ENCODE peak calls at places on chromosomes 3 and 15, in ten cellular contexts. Y, Q, M, V, B, O, F, A, Z and G are unnamed samples.

GRCh38 chr3:45968706-45969105 is 25.4 kb downstream of the CXCR6 start:
- DNase-seq in A (no peak), B (peak), M (no peak), F (no peak), V (no peak), Y (no peak), O (no peak), Q (peak), Z (peak), G (no peak)

GRCh38 chr15:80160570-80161156 is 7.9 kb downstream of the FAH start:
- DNase-seq in B (peak), A (no peak), V (no peak), O (peak), Z (peak), Y (no peak), Q (peak), F (peak), M (no peak), G (no peak)

GRCh38 chr15:94255540-94255939 is 24.2 kb downstream of the MCTP2 start:
- DNase-seq in Q (no peak), B (no peak), F (no peak), Y (no peak), V (no peak), A (no peak), M (no peak), O (no peak), Z (no peak), G (no peak)

GRCh38 chr15:40047413-40048154 is 8.6 kb upstream of the SRP14 start:
- DNase-seq in M (no peak), A (peak), V (no peak), B (peak), F (peak), Q (peak), Y (no peak), O (peak), Z (peak), G (peak)

GRCh38 chr3:53850895-53851294 is 4.5 kb downstream of the IL17RB start:
- DNase-seq in B (peak), Z (peak), O (no peak), A (no peak), M (no peak), V (no peak), Y (no peak), F (no peak), Q (peak), G (no peak)

GRCh38 chr15:36666228-36666627 is 86.8 kb downstream of the CDIN1 start:
- DNase-seq in Q (no peak), A (no peak), V (no peak), Y (no peak), M (no peak), Z (no peak), O (no peak), B (no peak), F (no peak), G (no peak)

GRCh38 chr3:46927718-46928073 is 48.8 kb downstream of the CCDC12 start:
- DNase-seq in O (no peak), Y (no peak), Z (no peak), A (no peak), Q (no peak), B (no peak), M (no peak), F (no peak), V (no peak), G (no peak)

GRCh38 chr3:159866201-159866746 is 122.4 kb upstream of the IL12A start:
- DNase-seq in M (no peak), F (no peak), B (peak), Q (peak), Z (no peak), O (no peak), A (no peak), V (no peak), Y (no peak), G (no peak)

GRCh38 chr3:117736851-117737250 is 1027.3 kb downstream of the TUSC7 start:
- DNase-seq in O (no peak), A (no peak), V (no peak), B (peak), Z (peak), Q (peak), M (no peak), Y (no peak), F (no peak), G (no peak)

GRCh38 chr3:156888576-156888975 is 62.4 kb downstream of the LEKR1 start:
- DNase-seq in Z (no peak), Y (no peak), Q (no peak), M (no peak), F (no peak), B (no peak), O (no peak), V (no peak), A (no peak), G (no peak)

GRCh38 chr15:80367661-80368060 is 36.5 kb upstream of the ARNT2 start:
- DNase-seq in Y (no peak), Z (peak), O (no peak), V (no peak), M (no peak), A (no peak), B (no peak), F (no peak), Q (peak), G (no peak)

GRCh38 chr15:73560501-73561117 is 72.6 kb downstream of the NPTN start:
- DNase-seq in B (peak), F (peak), Y (no peak), O (no peak), A (no peak), V (no peak), Q (peak), Z (peak), M (no peak), G (peak)

GRCh38 chr15:68553994-68554715 is 24.6 kb upstream of the CORO2B start:
- DNase-seq in Q (peak), A (no peak), M (peak), B (no peak), Z (peak), O (peak), F (peak), Y (no peak), V (peak), G (peak)

GRCh38 chr3:168364992-168365391 is 269.3 kb upstream of the GOLIM4 start:
- DNase-seq in Z (no peak), B (no peak), Y (no peak), A (no peak), Q (no peak), V (no peak), F (no peak), O (no peak), M (no peak), G (no peak)

GRCh38 chr15:33670567-33670966 is 297.7 kb upstream of the CHRM5 start:
- DNase-seq in Q (no peak), B (no peak), Y (no peak), M (no peak), V (no peak), F (no peak), Z (no peak), A (no peak), O (no peak), G (no peak)

GRCh38 chr3:46314517-46314916 is 39.4 kb upstream of the CCR2 start:
- DNase-seq in F (no peak), V (no peak), Q (no peak), Z (no peak), A (no peak), M (no peak), O (no peak), B (no peak), Y (no peak), G (no peak)

GRCh38 chr3:34207826-34208225 is 409.4 kb downstream of the PDCD6IP start:
- DNase-seq in M (no peak), Q (peak), B (peak), Z (peak), F (no peak), A (no peak), Y (no peak), O (no peak), V (no peak), G (no peak)

GRCh38 chr3:136931587-136931986 is 26.2 kb upstream of the IL20RB start:
- DNase-seq in Q (no peak), F (no peak), O (peak), B (no peak), Y (no peak), V (no peak), M (no peak), A (no peak), Z (no peak), G (peak)

GRCh38 chr3:39917060-39917773 is 107.8 kb downstream of the MYRIP start:
- DNase-seq in Q (peak), Y (no peak), Z (no peak), M (no peak), F (no peak), B (no peak), V (no peak), O (no peak), A (no peak), G (no peak)

GRCh38 chr3:146781059-146781458 is 175.9 kb upstream of the PLSCR5 start:
- DNase-seq in Y (no peak), A (no peak), V (no peak), M (no peak), O (no peak), Q (peak), B (no peak), Z (peak), F (no peak), G (no peak)

GRCh38 chr15:64630403-64631107 is 144.8 kb downstream of the RBPMS2 start:
- DNase-seq in B (no peak), Q (no peak), Y (no peak), V (no peak), M (no peak), A (no peak), O (no peak), F (peak), Z (no peak), G (no peak)
- TF ChIP-seq CTCF in B (no peak), Q (no peak), Y (no peak), V (no peak), M (no peak), A (no peak), O (no peak), F (no peak), Z (peak), G (no peak)

DNA sequence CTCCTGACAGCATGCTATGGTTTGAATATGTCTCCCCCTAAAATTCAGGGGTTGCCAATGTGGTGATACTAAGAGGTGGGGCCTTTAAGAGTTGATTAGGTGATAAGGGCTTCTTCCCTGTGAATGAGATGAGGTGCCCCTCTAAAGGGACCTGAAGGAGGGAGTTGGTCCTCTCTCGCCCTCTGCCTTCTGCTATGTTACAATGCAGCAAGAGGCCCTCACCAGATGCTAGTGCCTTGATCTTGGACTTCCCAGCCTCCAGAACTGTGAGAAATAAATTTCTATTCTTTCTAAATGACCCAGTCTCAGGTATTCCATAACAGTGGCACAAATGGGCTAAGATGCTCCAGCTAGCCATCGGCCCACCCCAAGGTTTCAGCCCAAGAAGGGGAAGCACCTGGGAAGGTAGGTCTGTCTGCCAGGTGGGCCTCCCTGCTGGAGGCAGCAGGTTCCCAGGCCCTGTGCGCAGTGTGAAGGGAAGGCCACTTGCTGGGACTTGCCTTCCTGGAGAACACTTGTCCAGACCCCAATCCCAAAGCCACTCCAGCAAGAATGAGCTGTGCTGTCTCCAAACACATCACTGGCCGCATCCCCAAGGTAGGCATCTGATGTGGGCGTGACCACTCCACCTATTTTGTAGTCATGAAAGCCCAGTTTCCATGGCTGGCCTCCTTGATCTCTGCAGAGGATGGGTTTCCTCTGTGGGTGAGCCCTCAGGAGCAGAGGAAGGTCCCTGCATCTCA is 9.0 kb downstream of the TGM4 start:
- DNase-seq in Y (no peak), Z (peak), F (peak), B (no peak), O (no peak), Q (no peak), V (no peak), A (no peak), M (no peak), G (peak)
- TF ChIP-seq CTCF in Y (no peak), Z (peak), F (no peak), B (peak), O (no peak), Q (no peak), V (no peak), A (no peak), M (no peak), G (no peak)

DNA sequence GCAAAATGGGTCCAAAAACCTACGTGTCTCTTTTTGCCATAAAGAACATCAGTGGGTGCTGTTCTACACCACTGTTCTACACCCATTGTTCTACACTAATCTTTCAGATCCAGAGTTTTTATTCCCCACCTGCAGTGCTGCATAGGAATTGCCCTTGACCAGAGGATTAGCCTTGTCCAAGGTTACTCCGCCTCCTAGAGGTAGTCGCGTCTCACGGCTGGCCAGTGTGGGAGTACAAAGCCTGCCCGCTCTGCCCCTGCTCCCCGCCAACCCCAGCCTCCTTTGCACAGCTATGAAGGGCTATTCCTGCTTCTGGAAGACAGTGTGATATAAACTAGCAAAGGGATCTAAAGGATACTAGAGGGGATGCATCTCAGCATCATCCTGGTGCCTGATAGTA is 222.1 kb upstream of the LMCD1 start:
- DNase-seq in B (no peak), A (peak), F (no peak), Q (no peak), M (peak), Z (no peak), Y (no peak), V (no peak), O (no peak), G (no peak)
- TF ChIP-seq CTCF in B (no peak), A (no peak), F (no peak), Q (no peak), M (no peak), Z (no peak), Y (no peak), V (no peak), O (no peak), G (no peak)

GRCh38 chr15:85520650-85521049 is 140.2 kb downstream of the AKAP13 start:
- DNase-seq in M (no peak), Q (no peak), Z (no peak), Y (no peak), A (no peak), F (no peak), B (no peak), V (no peak), O (no peak), G (no peak)

GRCh38 chr15:85527907-85528306 is 147.5 kb downstream of the AKAP13 start:
- DNase-seq in F (no peak), A (no peak), B (peak), Q (peak), Z (peak), O (no peak), M (no peak), V (peak), Y (no peak), G (peak)

GRCh38 chr15:85523530-85523929 is 143.1 kb downstream of the AKAP13 start:
- DNase-seq in Y (no peak), A (no peak), M (no peak), F (no peak), Q (no peak), V (no peak), Z (no peak), O (no peak), B (no peak), G (no peak)

GRCh38 chr15:85530079-85530478 is 149.7 kb downstream of the AKAP13 start:
- DNase-seq in B (no peak), F (no peak), Z (no peak), O (no peak), M (no peak), V (no peak), A (no peak), Q (no peak), Y (no peak), G (no peak)

GRCh38 chr15:85525755-85526154 is 145.4 kb downstream of the AKAP13 start:
- DNase-seq in Y (no peak), B (no peak), Q (no peak), O (no peak), V (no peak), Z (no peak), M (no peak), A (no peak), F (no peak), G (no peak)
- TF ChIP-seq CTCF in Y (no peak), B (no peak), Q (no peak), O (no peak), V (no peak), Z (no peak), M (no peak), A (no peak), F (no peak), G (no peak)

GRCh38 chr3:8503461-8503860 is 1.8 kb downstream of the LMCD1 start:
- DNase-seq in Y (no peak), Z (peak), F (no peak), B (no peak), V (no peak), Q (peak), M (no peak), A (no peak), O (no peak), G (no peak)

GRCh38 chr3:8500208-8500961 is 1.2 kb upstream of the LMCD1 start:
- DNase-seq in Q (peak), O (no peak), Z (peak), A (no peak), B (peak), F (no peak), M (no peak), V (no peak), Y (no peak), G (peak)

GRCh38 chr3:8499181-8499611 is 2.4 kb upstream of the LMCD1 start:
- DNase-seq in O (no peak), A (no peak), V (no peak), Y (no peak), F (no peak), B (peak), Z (no peak), M (peak), Q (peak), G (peak)

GRCh38 chr3:8500966-8501365 is 657 bp upstream of the LMCD1 start:
- DNase-seq in Z (no peak), V (no peak), Q (no peak), A (peak), M (no peak), O (no peak), B (no peak), Y (no peak), F (no peak), G (no peak)

GRCh38 chr3:8501388-8502131 is at the start of gene LMCD1:
- DNase-seq in Y (peak), V (peak), B (peak), Z (peak), M (peak), Q (peak), O (peak), A (peak), F (no peak), G (peak)
- TF ChIP-seq CTCF in Y (no peak), V (no peak), B (no peak), Z (peak), M (no peak), Q (peak), O (no peak), A (peak), F (no peak), G (no peak)

DNA sequence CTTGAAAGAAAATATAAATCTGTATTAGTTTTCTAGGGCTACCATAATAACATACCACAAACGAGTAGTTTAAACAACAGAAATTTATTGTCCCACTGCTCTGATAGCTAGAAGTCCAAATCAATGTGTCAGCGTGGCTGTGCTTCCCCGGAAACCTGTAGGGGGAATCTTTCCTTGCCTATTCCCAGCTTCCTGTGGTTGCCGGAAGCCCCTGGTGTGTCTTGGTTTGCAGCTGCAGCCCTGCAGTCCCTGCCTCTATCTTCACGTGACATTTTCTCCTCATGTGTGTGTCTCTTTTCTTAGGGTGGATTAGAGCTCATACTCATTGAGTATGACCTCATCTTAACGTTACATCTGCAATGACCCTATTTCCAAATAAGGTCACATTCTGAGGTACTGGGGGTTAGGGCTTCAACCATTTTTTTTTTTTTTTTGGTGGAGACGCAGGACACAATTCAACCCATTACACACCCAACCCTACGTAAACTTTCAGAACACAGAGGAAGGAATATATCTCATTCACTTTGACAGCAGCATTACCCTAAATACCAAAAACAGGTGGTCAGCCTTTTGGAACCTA is 88.8 kb downstream of the RYK start:
- DNase-seq in M (peak), O (no peak), Z (no peak), F (no peak), B (no peak), A (no peak), Y (no peak), V (peak), Q (no peak), G (no peak)
- TF ChIP-seq CTCF in M (no peak), O (no peak), Z (no peak), F (no peak), B (no peak), A (no peak), Y (no peak), V (no peak), Q (no peak), G (no peak)

DNA sequence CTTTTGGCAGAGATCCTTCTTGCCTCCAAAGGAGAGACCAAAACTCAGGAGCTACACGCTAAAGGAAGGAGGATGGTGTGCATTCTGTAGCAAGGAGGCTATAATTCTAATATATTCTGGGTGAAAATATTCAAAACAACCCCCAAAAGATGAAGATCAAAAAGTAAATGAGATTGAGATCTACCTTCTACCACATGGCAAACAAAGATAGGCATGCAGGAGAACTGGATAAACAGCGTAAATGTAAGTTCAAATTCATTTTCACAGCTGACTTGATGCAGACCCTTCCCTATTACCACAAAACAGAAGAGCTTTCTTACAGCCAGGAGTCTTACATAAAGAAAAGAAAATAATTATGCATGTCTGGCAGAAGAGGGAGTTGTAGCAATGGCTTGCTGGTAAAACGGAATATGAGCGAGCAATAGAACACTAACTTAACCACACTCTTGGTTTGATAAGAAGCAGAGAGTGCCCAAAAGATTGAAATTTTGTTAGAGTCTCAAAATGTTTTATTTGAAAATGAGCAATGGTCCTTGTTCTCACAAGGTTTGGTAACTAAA is 272.7 kb downstream of the MECOM start:
- DNase-seq in F (no peak), V (no peak), Q (no peak), A (no peak), B (peak), Y (no peak), O (no peak), Z (peak), M (no peak), G (no peak)
- TF ChIP-seq CTCF in F (no peak), V (no peak), Q (no peak), A (no peak), B (no peak), Y (no peak), O (no peak), Z (peak), M (no peak), G (no peak)